ENCODE peak calls at places on chromosome 4, in eight cellular contexts. Z is colonic mucosa, Q is mammary epithelial cell, N is Panc1, Y is cardiac muscle cell, I is esophagus squamous epithelium, C is mesendoderm, V is tibial artery. L is an unnamed sample.

GRCh38 chr4:57426779-57427395 is 316.7 kb upstream of the IGFBP7 start:
- DNase-seq in Z (peak; percentile 65), Q (peak; percentile 61), N (peak; percentile 38), Y (peak; percentile 78), I (no peak), C (peak; percentile 90), V (peak; percentile 76), L (peak; percentile 66)

GRCh38 chr4:15612136-15612535 is 43.0 kb downstream of the FBXL5 start:
- DNase-seq in Z (no peak), Q (no peak), N (no peak), Y (no peak), I (no peak), C (no peak), V (no peak), L (no peak)

GRCh38 chr4:145619639-145619996 is 433 bp downstream of the MMAA start:
- DNase-seq in Z (peak; percentile 80), Q (peak; percentile 60), N (no peak), Y (peak; percentile 53), I (no peak), C (no peak), V (peak; percentile 69), L (peak; percentile 82)

GRCh38 chr4:1794809-1795303 is 1.8 kb downstream of the FGFR3 start:
- DNase-seq in Z (no peak), Q (no peak), N (no peak), Y (no peak), I (no peak), C (no peak), V (no peak), L (no peak)

GRCh38 chr4:6909970-6910339 is 329 bp downstream of the TBC1D14 start:
- DNase-seq in Z (peak; percentile 45), Q (no peak), N (no peak), Y (no peak), I (no peak), C (no peak), V (no peak), L (peak; percentile 39)

GRCh38 chr4:87209696-87210095 is 10.7 kb downstream of the KLHL8 start:
- DNase-seq in Z (no peak), Q (no peak), N (no peak), Y (peak; percentile 56), I (no peak), C (no peak), V (peak; percentile 72), L (peak; percentile 35)

GRCh38 chr4:10082459-10083272 is 33.9 kb downstream of the WDR1 start:
- DNase-seq in Z (no peak), Q (no peak), N (no peak), Y (no peak), I (no peak), C (no peak), V (peak; percentile 51), L (peak; percentile 3)

GRCh38 chr4:4555916-4556315 is 14.1 kb upstream of the STX18 start:
- DNase-seq in Z (no peak), Q (peak; percentile 37), N (no peak), Y (peak; percentile 80), I (no peak), C (peak; percentile 74), V (no peak), L (no peak)

GRCh38 chr4:174156239-174156826 is 127.1 kb downstream of the FBXO8 start:
- DNase-seq in Z (no peak), Q (peak; percentile 18), N (peak; percentile 61), Y (peak; percentile 75), I (no peak), C (peak; percentile 56), V (no peak), L (no peak)

GRCh38 chr4:109703664-109704351 is 563 bp upstream of the CASP6 start:
- DNase-seq in Z (peak; percentile 29), Q (no peak), N (no peak), Y (peak; percentile 60), I (no peak), C (no peak), V (no peak), L (no peak)

GRCh38 chr4:82439088-82439487 is 8.7 kb downstream of the ENOPH1 start:
- DNase-seq in Z (no peak), Q (no peak), N (no peak), Y (no peak), I (no peak), C (no peak), V (no peak), L (no peak)

GRCh38 chr4:476501-476900 is 22.5 kb downstream of the ZNF721 start:
- DNase-seq in Z (no peak), Q (peak; percentile 61), N (no peak), Y (peak; percentile 13), I (no peak), C (no peak), V (no peak), L (no peak)

GRCh38 chr4:130067419-130067818 is 971.5 kb downstream of the C4orf33 start:
- DNase-seq in Z (no peak), Q (no peak), N (no peak), Y (no peak), I (no peak), C (no peak), V (no peak), L (no peak)
- H3K27ac ChIP-seq in Z (no peak overlapping the region), Q (no peak overlapping the region), N (no peak overlapping the region), Y (no peak overlapping the region), I (no peak overlapping the region), C (no peak overlapping the region), V (no peak overlapping the region), L (no peak overlapping the region)

GRCh38 chr4:123621072-123621705 is 224.6 kb downstream of the SPRY1 start:
- DNase-seq in Z (no peak), Q (peak; percentile 66), N (no peak), Y (peak; percentile 91), I (no peak), C (peak; percentile 62), V (peak; percentile 69), L (no peak)
- H3K4me1 ChIP-seq in Z (no peaks in the 10 kb centered on the region), Q (no peaks in the 10 kb centered on the region), N (no peaks in the 10 kb centered on the region), Y (peaks cover 13% of the 10 kb centered on the region), I (no peaks in the 10 kb centered on the region), C (no peaks in the 10 kb centered on the region), V (no peaks in the 10 kb centered on the region), L (peaks cover 27% of the 10 kb centered on the region)

GRCh38 chr4:25154594-25155265 is 5.5 kb downstream of the SEPSECS start:
- DNase-seq in Z (peak; percentile 56), Q (no peak), N (no peak), Y (no peak), I (no peak), C (no peak), V (no peak), L (peak; percentile 34)
- H3K4me3 ChIP-seq in Z (no peak overlapping the region), Q (no peak overlapping the region), N (no peak overlapping the region), Y (no peak overlapping the region), I (no peak overlapping the region), C (no peak overlapping the region), V (no peak overlapping the region), L (no peak overlapping the region)

DNA sequence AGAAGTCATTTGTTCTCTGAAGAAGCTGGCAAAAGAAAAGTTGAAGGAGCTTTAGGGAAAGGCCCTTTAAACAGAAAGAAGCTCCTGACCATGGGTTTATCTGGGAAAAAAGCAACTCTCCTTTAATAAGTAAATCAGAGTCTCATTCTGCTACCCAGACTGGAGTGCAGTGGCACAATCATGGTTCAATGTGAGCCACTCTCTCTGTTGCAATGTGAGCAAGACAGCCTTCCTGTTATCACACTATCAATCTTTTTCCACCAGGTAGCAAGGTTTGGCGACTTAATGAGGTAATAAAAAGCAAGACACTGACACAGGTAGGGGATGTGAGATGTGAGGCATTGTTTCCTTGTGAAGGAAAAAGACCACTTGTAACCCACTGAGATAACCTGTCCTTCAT is 111.3 kb downstream of the SYNPO2 start:
- DNase-seq in Z (no peak), Q (no peak), N (no peak), Y (no peak), I (no peak), C (no peak), V (no peak), L (no peak)
- H3K27ac ChIP-seq in Z (peak overlapping the region; percentile 8), Q (no peak overlapping the region), N (no peak overlapping the region), Y (no peak overlapping the region), I (peak overlapping the region; percentile 58), C (no peak overlapping the region), V (peak overlapping the region; percentile 81), L (peak overlapping the region; percentile 82)

DNA sequence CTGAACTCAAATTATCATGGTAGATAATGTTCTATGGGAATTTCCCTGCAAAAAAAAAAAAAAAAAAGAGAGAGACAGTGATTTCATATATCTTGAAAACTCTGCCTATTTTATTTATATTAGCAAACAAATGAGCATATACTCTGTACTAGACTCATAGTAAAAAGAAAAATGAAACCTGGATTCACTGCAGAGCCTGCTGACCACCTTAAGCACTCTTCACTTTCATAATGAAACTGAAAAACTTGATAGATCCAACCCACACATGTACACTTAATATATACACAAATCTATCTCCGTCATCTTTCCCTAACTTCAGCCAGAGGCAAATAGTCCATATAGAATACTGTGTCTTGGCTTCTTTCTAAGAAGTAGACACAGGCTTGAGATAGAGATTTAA is 226.1 kb upstream of the KCNIP4 start:
- DNase-seq in Z (no peak), Q (no peak), N (no peak), Y (no peak), I (no peak), C (no peak), V (no peak), L (no peak)
- H3K4me1 ChIP-seq in Z (no peaks in the 10 kb centered on the region), Q (peaks cover 18% of the 10 kb centered on the region), N (no peaks in the 10 kb centered on the region), Y (no peaks in the 10 kb centered on the region), I (no peaks in the 10 kb centered on the region), C (no peaks in the 10 kb centered on the region), V (no peaks in the 10 kb centered on the region), L (no peaks in the 10 kb centered on the region)

GRCh38 chr4:151678048-151678853 is 82.6 kb downstream of the GATB start:
- DNase-seq in Z (no peak), Q (no peak), N (no peak), Y (no peak), I (no peak), C (no peak), V (no peak), L (no peak)
- H3K4me3 ChIP-seq in Z (no peak overlapping the region), Q (no peak overlapping the region), N (no peak overlapping the region), Y (no peak overlapping the region), I (no peak overlapping the region), C (no peak overlapping the region), V (no peak overlapping the region), L (no peak overlapping the region)

GRCh38 chr4:77015390-77015789 is 60.4 kb downstream of the CCNI start:
- DNase-seq in Z (no peak), Q (peak; percentile 20), N (no peak), Y (no peak), I (no peak), C (peak; percentile 82), V (no peak), L (no peak)
- H3K27ac ChIP-seq in Z (no peak overlapping the region), Q (no peak overlapping the region), N (no peak overlapping the region), Y (no peak overlapping the region), I (no peak overlapping the region), C (peak overlapping the region; percentile 52), V (no peak overlapping the region), L (no peak overlapping the region)

GRCh38 chr4:120753854-120754253 is 168.7 kb downstream of the PRDM5 start:
- DNase-seq in Z (no peak), Q (no peak), N (no peak), Y (peak; percentile 8), I (no peak), C (peak; percentile 18), V (no peak), L (no peak)

GRCh38 chr4:120754590-120754989 is 167.9 kb downstream of the PRDM5 start:
- DNase-seq in Z (no peak), Q (no peak), N (no peak), Y (no peak), I (no peak), C (no peak), V (no peak), L (no peak)

GRCh38 chr4:120750152-120750525 is 172.4 kb downstream of the PRDM5 start:
- DNase-seq in Z (no peak), Q (no peak), N (no peak), Y (no peak), I (no peak), C (no peak), V (no peak), L (no peak)

GRCh38 chr4:120749445-120750151 is 172.9 kb downstream of the PRDM5 start:
- DNase-seq in Z (no peak), Q (no peak), N (no peak), Y (no peak), I (no peak), C (no peak), V (no peak), L (peak; percentile 72)
- H3K4me1 ChIP-seq in Z (no peaks in the 10 kb centered on the region), Q (no peaks in the 10 kb centered on the region), N (no peaks in the 10 kb centered on the region), Y (peaks cover 18% of the 10 kb centered on the region), I (no peaks in the 10 kb centered on the region), C (no peaks in the 10 kb centered on the region), V (no peaks in the 10 kb centered on the region), L (no peaks in the 10 kb centered on the region)